ENCODE peak calls at places on chromosomes 1 and 21, in seven cellular contexts. C is lung; M is mammary epithelial cell; S is naive thymus-derived CD4-positive, alpha-beta T cell; G is upper lobe of left lung; V is breast epithelium; B is CD8-positive, alpha-beta T cell. U is an unnamed sample.
A peak's percentile ranks its signal among the peaks of the same experiment; 100 is the strongest.

GRCh38 chr1:94727846-94728715 is 92.1 kb upstream of the SLC44A3 start:
- DNase-seq in C (no peak), M (peak; percentile 98), S (no peak), G (no peak), V (no peak), B (no peak), U (no peak)

GRCh38 chr1:188642585-188643168 is 1813.9 kb downstream of the PLA2G4A start:
- DNase-seq in C (peak; percentile 38), M (no peak), S (no peak), G (no peak), V (no peak), B (no peak), U (no peak)

GRCh38 chr21:14866859-14867560 is 197.8 kb downstream of the NRIP1 start:
- DNase-seq in C (no peak), M (peak; percentile 68), S (no peak), G (no peak), V (no peak), B (no peak), U (no peak)

GRCh38 chr1:82464362-82464931 is 663.7 kb downstream of the ADGRL2 start:
- DNase-seq in C (peak; percentile 61), M (no peak), S (no peak), G (no peak), V (no peak), B (no peak), U (no peak)

GRCh38 chr1:243230914-243231313 is 24.2 kb downstream of the CEP170 start:
- DNase-seq in C (no peak), M (peak; percentile 21), S (peak; percentile 23), G (no peak), V (no peak), B (no peak), U (no peak)

GRCh38 chr1:15008783-15009709 is 144.5 kb upstream of the TMEM51 start:
- DNase-seq in C (no peak), M (no peak), S (no peak), G (no peak), V (no peak), B (no peak), U (no peak)

GRCh38 chr1:231242516-231243198 is 1.6 kb downstream of the GNPAT start:
- DNase-seq in C (no peak), M (peak; percentile 11), S (no peak), G (no peak), V (no peak), B (no peak), U (no peak)

GRCh38 chr1:89311757-89312156 is 39.1 kb upstream of the GBP5 start:
- DNase-seq in C (no peak), M (peak; percentile 38), S (no peak), G (no peak), V (no peak), B (no peak), U (no peak)

GRCh38 chr21:20822559-20823133 is 175.6 kb upstream of the NCAM2 start:
- DNase-seq in C (no peak), M (no peak), S (no peak), G (no peak), V (no peak), B (no peak), U (no peak)

GRCh38 chr1:2588661-2589330 is 2.2 kb downstream of the PRXL2B start:
- DNase-seq in C (no peak), M (no peak), S (no peak), G (peak; percentile 71), V (no peak), B (no peak), U (no peak)

DNA sequence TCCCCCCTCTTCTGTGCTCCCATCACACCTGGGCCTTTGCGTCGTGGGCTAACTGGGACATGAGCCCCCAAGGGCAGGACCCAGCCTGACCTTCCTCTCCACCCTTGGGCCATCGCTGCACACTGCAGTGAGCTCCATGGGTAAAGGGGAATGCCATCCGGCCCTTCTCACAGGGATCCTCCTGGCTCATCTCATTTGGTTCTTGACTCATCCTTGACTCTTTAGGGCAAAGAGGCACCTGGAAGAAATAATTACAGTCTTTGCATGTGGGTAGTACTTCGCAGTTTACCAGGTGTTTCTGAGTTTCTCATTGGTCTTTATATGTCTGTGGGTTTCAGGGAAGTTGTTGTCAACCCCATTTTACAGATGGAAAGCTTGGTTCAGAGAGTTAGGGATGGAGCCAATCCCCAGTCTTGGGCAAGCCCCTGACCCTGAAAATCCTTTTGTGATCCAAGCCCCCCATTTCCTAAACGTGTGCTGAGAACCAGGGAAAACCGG is 59.3 kb upstream of the ID3 start:
- DNase-seq in C (no peak), M (no peak), S (no peak), G (no peak), V (no peak), B (no peak), U (no peak)
- H3K27ac ChIP-seq in C (no peak overlapping the region), M (no peak overlapping the region), S (peak overlapping the region; percentile 81), G (no peak overlapping the region), V (no peak overlapping the region), B (peak overlapping the region; percentile 53), U (no peak overlapping the region)

GRCh38 chr1:156703741-156704140 is 1.6 kb downstream of the CRABP2 start:
- DNase-seq in C (no peak), M (no peak), S (no peak), G (no peak), V (no peak), B (no peak), U (no peak)
- H3K4me3 ChIP-seq in C (no peak overlapping the region), M (no peak overlapping the region), S (no peak overlapping the region), G (no peak overlapping the region), V (peak overlapping the region; percentile 54), B (no peak overlapping the region), U (peak overlapping the region; percentile 6)

GRCh38 chr1:37761416-37762095 is 3.4 kb downstream of the EPHA10 start:
- DNase-seq in C (no peak), M (no peak), S (no peak), G (peak; percentile 82), V (no peak), B (no peak), U (no peak)

GRCh38 chr1:37762516-37762915 is 2.4 kb downstream of the EPHA10 start:
- DNase-seq in C (no peak), M (no peak), S (no peak), G (no peak), V (no peak), B (no peak), U (no peak)

GRCh38 chr1:37765937-37766664 is 1.2 kb upstream of the EPHA10 start:
- DNase-seq in C (no peak), M (no peak), S (no peak), G (no peak), V (no peak), B (no peak), U (no peak)

GRCh38 chr1:37764888-37765441 is at the start of gene EPHA10:
- DNase-seq in C (no peak), M (no peak), S (no peak), G (peak; percentile 70), V (no peak), B (no peak), U (peak; percentile 83)

GRCh38 chr1:37763791-37764741 is 854 bp downstream of the EPHA10 start:
- DNase-seq in C (no peak), M (peak; percentile 30), S (peak; percentile 12), G (peak; percentile 77), V (no peak), B (peak; percentile 26), U (no peak)
- H3K27me3 ChIP-seq in C (peaks cover 14% of the 10 kb centered on the region), M (peaks cover 19% of the 10 kb centered on the region), S (peaks cover 9% of the 10 kb centered on the region), G (peaks cover 25% of the 10 kb centered on the region), V (peaks cover 80% of the 10 kb centered on the region), B (peaks cover 29% of the 10 kb centered on the region), U (peaks cover 51% of the 10 kb centered on the region)

GRCh38 chr1:50974618-50974935 is 4.5 kb downstream of the CDKN2C start:
- DNase-seq in C (no peak), M (no peak), S (no peak), G (no peak), V (no peak), B (no peak), U (no peak)
- H3K27ac ChIP-seq in C (no peak overlapping the region), M (no peak overlapping the region), S (no peak overlapping the region), G (no peak overlapping the region), V (peak overlapping the region; percentile 54), B (no peak overlapping the region), U (no peak overlapping the region)

DNA sequence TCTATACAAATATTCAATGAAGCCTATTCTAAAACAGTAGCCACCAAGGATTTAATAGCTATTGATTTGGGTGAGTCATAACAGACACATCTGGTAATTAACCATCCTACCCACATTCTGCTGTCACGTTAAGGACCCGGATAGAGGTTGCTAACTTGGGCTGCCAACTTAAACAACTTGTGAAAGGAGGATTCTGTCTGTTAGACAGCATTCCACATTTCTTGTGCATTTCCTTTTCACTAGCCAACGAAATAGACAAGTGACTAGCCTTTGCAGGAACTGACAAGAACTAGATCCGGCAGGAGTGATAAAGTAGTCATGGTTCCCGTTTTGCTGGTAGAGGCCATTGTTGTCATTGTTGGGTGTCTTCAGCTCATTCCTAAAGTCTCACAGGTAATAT is 9.5 kb downstream of the DSCAM start:
- DNase-seq in C (no peak), M (peak; percentile 81), S (no peak), G (no peak), V (no peak), B (no peak), U (no peak)
- H3K4me3 ChIP-seq in C (no peak overlapping the region), M (no peak overlapping the region), S (no peak overlapping the region), G (no peak overlapping the region), V (no peak overlapping the region), B (no peak overlapping the region), U (no peak overlapping the region)

DNA sequence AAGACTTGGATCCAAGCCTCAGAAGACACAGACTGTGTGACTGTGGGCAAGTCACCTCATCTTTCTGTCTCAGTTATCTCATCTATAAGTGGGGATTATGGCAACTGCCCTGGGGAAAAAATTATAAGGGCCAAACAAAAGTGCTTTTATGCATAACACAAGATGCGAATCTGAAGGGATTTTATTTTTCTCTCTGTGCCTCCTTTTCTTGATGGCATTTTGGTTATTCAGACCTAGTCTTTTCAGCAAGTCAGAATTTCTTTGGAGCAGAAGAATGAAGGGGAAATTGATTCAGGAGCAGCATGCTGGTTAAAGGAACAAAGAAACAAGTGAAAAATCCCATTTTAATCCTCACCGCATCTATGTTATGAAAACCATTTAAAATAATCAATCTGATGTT is 86.9 kb downstream of the PBX1 start:
- DNase-seq in C (no peak), M (no peak), S (no peak), G (no peak), V (no peak), B (no peak), U (no peak)
- H3K27me3 ChIP-seq in C (no peaks in the 10 kb centered on the region), M (no peaks in the 10 kb centered on the region), S (no peaks in the 10 kb centered on the region), G (no peaks in the 10 kb centered on the region), V (no peaks in the 10 kb centered on the region), B (no peaks in the 10 kb centered on the region), U (no peaks in the 10 kb centered on the region)

GRCh38 chr1:23553206-23553895 is 6.0 kb downstream of the ID3 start:
- DNase-seq in C (no peak), M (no peak), S (no peak), G (no peak), V (no peak), B (no peak), U (no peak)

GRCh38 chr1:23548704-23549143 is 10.6 kb downstream of the ID3 start:
- DNase-seq in C (no peak), M (no peak), S (no peak), G (no peak), V (no peak), B (no peak), U (no peak)

GRCh38 chr1:23554481-23555224 is 4.6 kb downstream of the ID3 start:
- DNase-seq in C (peak; percentile 83), M (peak; percentile 83), S (peak; percentile 87), G (peak; percentile 96), V (peak; percentile 73), B (peak; percentile 83), U (peak; percentile 76)

GRCh38 chr1:23553896-23554480 is 5.3 kb downstream of the ID3 start:
- DNase-seq in C (no peak), M (no peak), S (no peak), G (peak; percentile 56), V (no peak), B (no peak), U (no peak)

GRCh38 chr1:23551849-23552248 is 7.5 kb downstream of the ID3 start:
- DNase-seq in C (no peak), M (no peak), S (no peak), G (no peak), V (no peak), B (no peak), U (no peak)
- H3K27ac ChIP-seq in C (no peak overlapping the region), M (no peak overlapping the region), S (no peak overlapping the region), G (no peak overlapping the region), V (no peak overlapping the region), B (no peak overlapping the region), U (no peak overlapping the region)

U was measured in dorsolateral prefrontal cortex.